ENCODE peak calls at places on chromosome 1, in eight cellular contexts. T, N, Z, H, R, M, A and F are unnamed samples.
A peak's percentile ranks its signal among the peaks of the same experiment; 100 is the strongest.

GRCh38 chr1:230976825-230977747 is 1.6 kb downstream of the TTC13 start:
- DNase-seq in T (no peak), N (no peak), Z (no peak), H (no peak), R (no peak), M (no peak), A (no peak), F (no peak)

GRCh38 chr1:2391034-2391384 is 345 bp downstream of the MORN1 start:
- DNase-seq in T (peak; percentile 55), N (no peak), Z (no peak), H (peak; percentile 66), R (no peak), M (peak; percentile 50), A (no peak), F (peak; percentile 16)

GRCh38 chr1:170290971-170291370 is 145.2 kb downstream of the NTMT2 start:
- DNase-seq in T (no peak), N (no peak), Z (no peak), H (no peak), R (no peak), M (no peak), A (peak; percentile 1), F (no peak)

GRCh38 chr1:103372866-103373265 is 152.6 kb upstream of the RNPC3 start:
- DNase-seq in T (no peak), N (no peak), Z (peak; percentile 5), H (no peak), R (no peak), M (no peak), A (no peak), F (no peak)

GRCh38 chr1:155167166-155168104 is 5.7 kb downstream of the KRTCAP2 start:
- DNase-seq in T (peak; percentile 95), N (peak; percentile 92), Z (peak; percentile 91), H (peak; percentile 89), R (peak; percentile 89), M (peak; percentile 92), A (peak; percentile 47), F (peak; percentile 93)

GRCh38 chr1:93714350-93714749 is 32.7 kb upstream of the BCAR3 start:
- DNase-seq in T (no peak), N (no peak), Z (no peak), H (no peak), R (no peak), M (no peak), A (no peak), F (no peak)

GRCh38 chr1:49104575-49104974 is 327.9 kb upstream of the BEND5 start:
- DNase-seq in T (no peak), N (no peak), Z (no peak), H (no peak), R (no peak), M (no peak), A (no peak), F (peak; percentile 24)

GRCh38 chr1:223712856-223713494 is 636 bp downstream of the CAPN2 start:
- DNase-seq in T (peak; percentile 44), N (peak; percentile 67), Z (no peak), H (no peak), R (no peak), M (peak; percentile 56), A (no peak), F (peak; percentile 40)

GRCh38 chr1:101357444-101357986 is 120.7 kb downstream of the S1PR1 start:
- DNase-seq in T (peak; percentile 74), N (no peak), Z (peak; percentile 59), H (peak; percentile 78), R (peak; percentile 69), M (no peak), A (peak; percentile 12), F (peak; percentile 61)

GRCh38 chr1:119744598-119744942 is 24.1 kb downstream of the HMGCS2 start:
- DNase-seq in T (no peak), N (no peak), Z (no peak), H (no peak), R (no peak), M (no peak), A (no peak), F (no peak)

GRCh38 chr1:3158329-3158728 is 89.3 kb downstream of the PRDM16 start:
- DNase-seq in T (no peak), N (no peak), Z (no peak), H (no peak), R (no peak), M (no peak), A (no peak), F (no peak)